ENCODE peak calls at places on chromosomes 16 and 17, in six cellular contexts. H is midbrain; R is cardiac fibroblast; A is stimulated activated CD4-positive, alpha-beta T cell treated with anti-CD3 and anti-CD28 coated beads, Interleukin-1b, Interleukin-23, amount 100 ng/mL, for 4 hours; L is mesothelial cell of epicardium; N is activated effector memory CD4-positive, alpha-beta T cell treated with Interleukin-2 at 50 U/mL for 16 hours. J is an unnamed sample.

GRCh38 chr16:82888616-82889015 is 261.8 kb downstream of the CDH13 start:
- DNase-seq in H (no peak), R (no peak), A (no peak), L (no peak), N (no peak), J (no peak)

GRCh38 chr17:59388070-59388556 is 56.7 kb downstream of the YPEL2 start:
- DNase-seq in H (no peak), R (no peak), A (no peak), L (no peak), N (no peak), J (no peak)

GRCh38 chr16:11955713-11956123 is 9.3 kb upstream of the TNFRSF17 start:
- DNase-seq in H (no peak), R (peak), A (no peak), L (no peak), N (no peak), J (no peak)

GRCh38 chr17:57914274-57915147 is 40.7 kb downstream of the CUEDC1 start:
- DNase-seq in H (no peak), R (no peak), A (no peak), L (no peak), N (no peak), J (no peak)

GRCh38 chr17:34487616-34488015 is 91.8 kb upstream of the TMEM132E start:
- DNase-seq in H (no peak), R (no peak), A (no peak), L (no peak), N (no peak), J (no peak)

GRCh38 chr17:74730491-74731346 is 6.3 kb upstream of the RAB37 start:
- DNase-seq in H (no peak), R (no peak), A (no peak), L (no peak), N (peak), J (no peak)

GRCh38 chr17:66865151-66865550 is 30.2 kb downstream of the CACNG5 start:
- DNase-seq in H (no peak), R (peak), A (no peak), L (no peak), N (no peak), J (no peak)

GRCh38 chr16:50862818-50863672 is 121.2 kb downstream of the CYLD start:
- DNase-seq in H (peak), R (no peak), A (no peak), L (no peak), N (no peak), J (no peak)

GRCh38 chr16:14528306-14528948 is 101.6 kb downstream of the PARN start:
- DNase-seq in H (no peak), R (peak), A (no peak), L (no peak), N (no peak), J (no peak)

GRCh38 chr17:46154151-46154816 is 38.9 kb downstream of the KANSL1 start:
- DNase-seq in H (no peak), R (peak), A (no peak), L (no peak), N (no peak), J (no peak)